ENCODE peak calls at places on chromosome 14, in seven cellular contexts. K, T, R, X, I, S and M are unnamed samples.

GRCh38 chr14:43483415-43483814 is 1023.7 kb downstream of the FSCB start:
- DNase-seq in I (no peak), X (no peak), R (no peak), T (no peak), K (no peak), S (no peak), M (no peak)

GRCh38 chr14:76768201-76768656 is 7.0 kb downstream of the VASH1 start:
- DNase-seq in S (peak), K (peak), T (no peak), R (peak), X (no peak), I (no peak), M (peak)

GRCh38 chr14:95269493-95269892 is 50.2 kb downstream of the CLMN start:
- DNase-seq in T (no peak), K (no peak), R (no peak), S (no peak), I (no peak), X (no peak), M (no peak)

GRCh38 chr14:104248203-104249055 is 110.0 kb downstream of the KIF26A start:
- DNase-seq in I (no peak), R (peak), X (no peak), S (no peak), T (no peak), K (no peak), M (no peak)

GRCh38 chr14:105087963-105088811 is 23.0 kb upstream of the GPR132 start:
- DNase-seq in K (no peak), I (no peak), T (peak), X (no peak), R (peak), S (no peak), M (no peak)

GRCh38 chr14:77124345-77125274 is 17.0 kb downstream of the ZDHHC22 start:
- DNase-seq in I (no peak), T (peak), R (peak), S (peak), K (peak), X (peak), M (peak)

GRCh38 chr14:67575684-67576083 is 24.4 kb downstream of the PIGH start:
- DNase-seq in T (no peak), K (no peak), R (peak), I (no peak), S (no peak), X (no peak), M (no peak)

GRCh38 chr14:78227466-78228077 is 57.4 kb downstream of the NRXN3 start:
- DNase-seq in X (peak), K (no peak), S (no peak), R (no peak), T (no peak), I (no peak), M (no peak)

GRCh38 chr14:50360851-50361250 is 35.8 kb downstream of the CDKL1 start:
- DNase-seq in R (no peak), I (no peak), K (no peak), T (no peak), S (no peak), X (no peak), M (no peak)

GRCh38 chr14:80134321-80134720 is 77.0 kb downstream of the DIO2 start:
- DNase-seq in K (no peak), S (no peak), I (no peak), R (no peak), T (no peak), X (no peak), M (no peak)

GRCh38 chr14:91113829-91114078 is at the start of gene DGLUCY:
- DNase-seq in I (no peak), S (peak), X (no peak), K (no peak), T (no peak), R (peak), M (peak)

GRCh38 chr14:90405755-90406154 is 8.9 kb downstream of the CALM1 start:
- DNase-seq in K (no peak), X (peak), T (no peak), I (no peak), R (no peak), S (no peak), M (no peak)

GRCh38 chr14:94686511-94687160 is 74.4 kb downstream of the SERPINA3 start:
- DNase-seq in T (no peak), R (no peak), S (no peak), K (no peak), X (no peak), I (no peak), M (no peak)